ENCODE peak calls at places on chromosomes 13 and 19, in ten cellular contexts. Y is body of pancreas, L is breast epithelium, I is K562, N is H1, R is AG04450, H is upper lobe of left lung, Q is IMR-90, F is dorsolateral prefrontal cortex, B is psoas muscle. U is an unnamed sample.

GRCh38 chr13:113837554-113838355 is 26.1 kb downstream of the GAS6 start:
- DNase-seq in Y (peak; percentile 89), Q (peak; percentile 98), L (peak; percentile 89), H (peak; percentile 90), B (peak; percentile 99), N (no peak), R (peak; percentile 97), F (peak; percentile 95), I (peak; percentile 52), U (peak; percentile 93)

GRCh38 chr19:18049390-18049789 is 37.3 kb downstream of the IL12RB1 start:
- DNase-seq in L (peak; percentile 77), Q (peak; percentile 25), I (no peak), B (peak; percentile 95), R (no peak), F (peak; percentile 86), H (peak; percentile 87), N (no peak), Y (peak; percentile 83), U (peak; percentile 82)

GRCh38 chr13:81320516-81320915 is 979.6 kb upstream of the SPRY2 start:
- DNase-seq in Y (no peak), B (no peak), F (no peak), L (no peak), R (no peak), I (no peak), N (no peak), Q (no peak), H (no peak), U (no peak)

GRCh38 chr13:113815151-113816058 is 48.5 kb downstream of the GAS6 start:
- DNase-seq in R (no peak), H (peak; percentile 59), F (no peak), I (no peak), N (no peak), Q (no peak), L (no peak), Y (no peak), B (no peak), U (no peak)

GRCh38 chr13:24328145-24328544 is 18.8 kb downstream of the C1QTNF9 start:
- DNase-seq in N (no peak), Y (no peak), L (no peak), I (no peak), Q (no peak), B (no peak), R (no peak), F (no peak), H (peak; percentile 77), U (no peak)

GRCh38 chr13:113291129-113291528 is 5.9 kb upstream of the LAMP1 start:
- DNase-seq in L (no peak), Q (no peak), R (no peak), F (no peak), Y (no peak), N (no peak), H (no peak), I (no peak), B (no peak), U (no peak)

GRCh38 chr13:84366484-84366883 is 484.2 kb upstream of the SLITRK1 start:
- DNase-seq in N (no peak), Y (no peak), I (no peak), L (no peak), F (no peak), Q (peak; percentile 7), H (no peak), B (no peak), R (no peak), U (no peak)

GRCh38 chr19:33377586-33378475 is 4.3 kb downstream of the CEBPG start:
- DNase-seq in Y (no peak), I (no peak), Q (no peak), H (peak; percentile 5), F (no peak), L (no peak), R (no peak), B (no peak), N (no peak), U (no peak)

GRCh38 chr19:19505669-19506326 is 9.6 kb downstream of the TSSK6 start:
- DNase-seq in Q (no peak), H (peak; percentile 81), N (no peak), Y (no peak), L (no peak), R (no peak), B (no peak), F (no peak), I (no peak), U (no peak)
- H3K4me3 ChIP-seq in Q (no peak overlapping the region), H (no peak overlapping the region), N (no peak overlapping the region), Y (no peak overlapping the region), L (no peak overlapping the region), R (no peak overlapping the region), B (no peak overlapping the region), F (peak overlapping the region; percentile 21), I (no peak overlapping the region), U (peak overlapping the region; percentile 59)

GRCh38 chr19:47145639-47146486 is 15.2 kb downstream of the SAE1 start:
- DNase-seq in Q (no peak), Y (no peak), L (no peak), N (no peak), F (no peak), H (no peak), I (no peak), B (no peak), R (no peak), U (no peak)

GRCh38 chr19:47142779-47143178 is 12.1 kb downstream of the SAE1 start:
- DNase-seq in N (no peak), Q (no peak), I (no peak), B (no peak), F (no peak), R (no peak), L (no peak), Y (no peak), H (no peak), U (no peak)

GRCh38 chr19:47144630-47145029 is 14.0 kb downstream of the SAE1 start:
- DNase-seq in R (no peak), H (no peak), B (no peak), L (no peak), F (no peak), I (no peak), N (no peak), Q (no peak), Y (no peak), U (no peak)

GRCh38 chr19:47143322-47144073 is 12.9 kb downstream of the SAE1 start:
- DNase-seq in F (no peak), L (no peak), R (no peak), N (no peak), I (no peak), B (no peak), Q (no peak), H (no peak), Y (no peak), U (no peak)

DNA sequence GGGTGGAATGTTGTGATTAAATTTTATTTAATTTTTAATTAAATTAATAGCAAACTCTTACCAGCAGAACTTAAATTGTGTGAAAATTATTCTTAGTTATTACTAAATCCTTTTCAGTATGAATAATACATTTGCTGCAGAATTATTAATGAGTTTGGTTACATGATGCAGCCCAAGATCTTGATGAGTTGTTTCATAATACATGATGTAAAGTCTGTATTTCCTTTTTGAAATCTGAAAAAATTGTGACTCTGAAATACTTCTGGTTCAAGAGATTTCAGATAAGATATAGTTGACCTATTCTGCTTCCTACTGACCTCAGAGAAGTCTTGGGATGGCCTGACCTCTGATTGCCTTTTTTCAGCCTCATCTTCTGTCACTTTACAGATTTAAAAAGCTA is 11.1 kb downstream of the SAE1 start:
- DNase-seq in B (no peak), R (no peak), F (no peak), Q (no peak), Y (no peak), H (no peak), L (no peak), N (no peak), I (no peak), U (no peak)
- H3K27ac ChIP-seq in B (no peak overlapping the region), R (peak overlapping the region; percentile 75), F (no peak overlapping the region), Q (no peak overlapping the region), Y (no peak overlapping the region), H (no peak overlapping the region), L (no peak overlapping the region), N (no peak overlapping the region), I (no peak overlapping the region), U (no peak overlapping the region)

DNA sequence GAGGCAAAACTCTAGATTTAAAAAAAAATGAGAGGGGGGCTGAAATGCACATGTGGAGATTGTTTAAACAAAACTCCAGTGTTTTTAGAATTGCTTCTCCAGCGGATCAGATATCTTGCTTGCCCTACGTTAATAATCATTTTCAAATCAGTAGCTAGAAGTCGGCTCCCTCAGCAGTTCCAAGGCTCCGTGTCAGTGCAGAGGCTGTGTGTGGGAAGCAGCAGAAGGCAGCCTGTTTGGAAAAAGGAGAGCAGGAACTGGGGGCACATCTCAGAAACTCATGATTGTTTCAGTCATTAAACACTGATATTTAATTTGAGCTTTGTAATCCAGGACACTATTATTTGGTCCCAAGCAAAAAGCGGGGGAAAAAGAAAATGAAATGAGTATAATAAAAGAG is 50.9 kb downstream of the SOX21 start:
- DNase-seq in R (no peak), I (no peak), Y (no peak), B (no peak), Q (no peak), L (no peak), N (no peak), F (no peak), H (no peak), U (no peak)
- H3K4me3 ChIP-seq in R (no peak overlapping the region), I (no peak overlapping the region), Y (no peak overlapping the region), B (no peak overlapping the region), Q (no peak overlapping the region), L (no peak overlapping the region), N (no peak overlapping the region), F (peak overlapping the region; percentile 36), H (no peak overlapping the region), U (no peak overlapping the region)

DNA sequence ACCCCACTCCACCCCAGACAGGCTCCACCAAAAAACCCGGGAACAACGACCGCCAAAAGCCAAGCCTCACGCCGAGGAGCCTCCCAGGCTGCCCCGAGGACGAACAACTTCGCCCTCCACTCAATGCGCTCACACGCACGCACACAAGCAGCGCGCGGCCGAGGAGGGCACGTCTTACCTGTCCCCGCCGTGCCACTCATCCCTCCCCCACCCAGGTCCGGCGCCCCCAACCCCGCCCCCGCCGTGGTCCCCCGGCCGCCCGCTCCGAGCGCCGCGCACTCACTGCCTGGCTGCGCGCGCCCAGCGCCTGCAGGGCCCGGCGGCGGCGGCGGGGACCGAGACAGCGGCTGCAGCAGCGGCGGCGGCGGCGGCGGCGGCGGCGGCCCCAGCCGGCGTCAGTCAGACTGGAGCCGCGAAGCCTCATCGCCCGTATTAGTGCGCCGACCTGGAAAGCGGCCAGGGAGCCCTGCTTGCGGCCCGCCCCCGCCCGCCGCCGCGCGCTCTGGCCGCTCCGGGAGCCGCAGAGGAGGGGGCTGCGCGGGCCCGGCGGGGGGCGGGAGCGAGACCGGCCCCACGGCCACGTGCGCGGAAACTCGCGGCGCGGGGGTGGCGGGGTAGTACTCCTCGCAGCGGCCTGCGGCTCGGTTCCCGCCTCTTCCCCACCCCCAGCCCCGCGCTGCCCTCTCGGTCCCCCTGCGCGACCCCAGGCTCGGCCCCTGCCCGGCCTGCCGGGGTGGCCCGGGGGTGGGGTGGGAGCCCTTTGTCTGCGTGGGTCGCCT is at the start of gene SMAD9:
- DNase-seq in I (peak; percentile 60), B (peak; percentile 86), Y (peak; percentile 71), R (no peak), L (peak; percentile 61), Q (peak; percentile 67), F (peak; percentile 84), N (no peak), H (peak; percentile 90), U (peak; percentile 52)
- H3K27ac ChIP-seq in I (no peak within 1 kb of the TSS), B (peak within 1 kb of the TSS; percentile 72), Y (peak within 1 kb of the TSS; percentile 25), R (peak within 1 kb of the TSS; percentile 25), L (peak within 1 kb of the TSS; percentile 70), Q (peak within 1 kb of the TSS; percentile 79), F (peak within 1 kb of the TSS; percentile 62), N (no peak within 1 kb of the TSS), H (peak within 1 kb of the TSS; percentile 75), U (peak within 1 kb of the TSS; percentile 80)

GRCh38 chr19:8887364-8887763 is 55.2 kb downstream of the MBD3L1 start:
- DNase-seq in Q (no peak), B (no peak), I (no peak), Y (no peak), H (no peak), F (no peak), N (no peak), L (no peak), R (no peak), U (no peak)
- H3K4me3 ChIP-seq in Q (no peak overlapping the region), B (no peak overlapping the region), I (no peak overlapping the region), Y (no peak overlapping the region), H (no peak overlapping the region), F (no peak overlapping the region), N (no peak overlapping the region), L (no peak overlapping the region), R (no peak overlapping the region), U (no peak overlapping the region)

U was measured in thoracic aorta.